ENCODE peak calls at places on chromosomes 6 and 20, in seven cellular contexts. T, D, K, C, S, F and N are unnamed samples.

GRCh38 chr6:39778581-39779270 is 13.4 kb upstream of the DAAM2 start:
- DNase-seq in F (no peak), D (no peak), T (no peak), S (no peak), K (no peak), C (no peak), N (no peak)

GRCh38 chr6:111614833-111615582 is 9.3 kb upstream of the TRAF3IP2 start:
- DNase-seq in K (no peak), D (no peak), T (no peak), C (no peak), F (no peak), S (peak), N (no peak)

GRCh38 chr20:58431134-58431533 is 42.1 kb downstream of the VAPB start:
- DNase-seq in S (no peak), F (no peak), C (no peak), K (no peak), D (no peak), T (no peak), N (no peak)

GRCh38 chr6:63572733-63573139 is 456 bp downstream of the LOC128125822 start:
- DNase-seq in T (no peak), K (no peak), F (no peak), S (no peak), D (no peak), C (no peak), N (no peak)

GRCh38 chr6:153484056-153484455 is 353.0 kb upstream of the RGS17 start:
- DNase-seq in F (no peak), S (no peak), D (no peak), C (no peak), T (no peak), K (no peak), N (no peak)

GRCh38 chr6:1016329-1017302 is 295.3 kb upstream of the FOXQ1 start:
- DNase-seq in K (no peak), C (no peak), T (no peak), S (no peak), D (no peak), F (no peak), N (no peak)

GRCh38 chr20:54131675-54132611 is 41.8 kb downstream of the CYP24A1 start:
- DNase-seq in D (no peak), F (no peak), C (no peak), T (no peak), S (no peak), K (no peak), N (no peak)

GRCh38 chr6:38771111-38771694 is 56.1 kb downstream of the DNAH8 start:
- DNase-seq in K (no peak), C (no peak), T (peak), F (no peak), S (no peak), D (no peak), N (no peak)

GRCh38 chr20:58021481-58021880 is 207.0 kb downstream of the ANKRD60 start:
- DNase-seq in F (no peak), S (no peak), T (no peak), K (no peak), C (no peak), D (no peak), N (no peak)

GRCh38 chr20:63094767-63095499 is 88.2 kb upstream of the BHLHE23 start:
- DNase-seq in T (no peak), F (no peak), S (no peak), K (no peak), D (no peak), C (no peak), N (no peak)

GRCh38 chr6:30493643-30494250 is 4.4 kb downstream of the HLA-E start:
- DNase-seq in S (no peak), D (no peak), T (no peak), K (no peak), C (no peak), F (no peak), N (no peak)

GRCh38 chr6:148557796-148558457 is 188.9 kb upstream of the UST start:
- DNase-seq in K (no peak), T (peak), C (no peak), S (no peak), F (peak), D (no peak), N (peak)

GRCh38 chr6:132530293-132530974 is 7.6 kb upstream of the TAAR9 start:
- DNase-seq in D (peak), C (peak), S (peak), K (peak), T (peak), F (peak), N (no peak)

GRCh38 chr6:75813476-75814250 is 64.6 kb downstream of the MYO6 start:
- DNase-seq in C (no peak), F (no peak), K (no peak), T (no peak), S (no peak), D (no peak), N (no peak)

GRCh38 chr20:44644384-44645131 is 6.9 kb downstream of the ADA start:
- DNase-seq in T (no peak), F (no peak), C (no peak), S (no peak), D (no peak), K (peak), N (no peak)

GRCh38 chr6:158819977-158820632 is 937 bp upstream of the EZR start:
- DNase-seq in D (no peak), T (peak), F (no peak), S (no peak), K (no peak), C (no peak), N (peak)

GRCh38 chr6:4613381-4613780 is 162.8 kb upstream of the CDYL start:
- DNase-seq in D (no peak), S (no peak), C (no peak), F (no peak), K (no peak), T (no peak), N (no peak)

GRCh38 chr6:107642348-107643347 is 152.7 kb downstream of the SOBP start:
- DNase-seq in F (no peak), S (no peak), T (no peak), K (no peak), C (no peak), D (no peak), N (no peak)

GRCh38 chr6:40436685-40437604 is 150.2 kb downstream of the LRFN2 start:
- DNase-seq in S (peak), C (no peak), D (peak), T (peak), K (peak), F (peak), N (no peak)

GRCh38 chr20:4282550-4282949 is 267.2 kb upstream of the RNF24 start:
- DNase-seq in C (no peak), K (no peak), D (no peak), F (no peak), S (no peak), T (no peak), N (no peak)

GRCh38 chr6:41216616-41217015 is 11.5 kb upstream of the TREML4 start:
- DNase-seq in D (no peak), K (no peak), F (no peak), T (no peak), C (no peak), S (no peak), N (no peak)

GRCh38 chr20:62156592-62157386 is 13.2 kb downstream of the SS18L1 start:
- DNase-seq in C (peak), T (peak), F (peak), D (no peak), S (peak), K (peak), N (no peak)

GRCh38 chr6:126228001-126228791 is 111.7 kb upstream of the CENPW start:
- DNase-seq in T (peak), F (no peak), K (no peak), D (peak), C (no peak), S (peak), N (no peak)

GRCh38 chr6:80638222-80639055 is 532.0 kb downstream of the BCKDHB start:
- DNase-seq in S (peak), F (peak), K (no peak), C (no peak), T (peak), D (peak), N (no peak)

GRCh38 chr6:137157601-137158000 is 15.8 kb downstream of the IL22RA2 start:
- DNase-seq in D (peak), S (no peak), T (peak), F (no peak), C (no peak), K (no peak), N (no peak)

GRCh38 chr6:170493354-170493753 is 59.8 kb downstream of the PSMB1 start:
- DNase-seq in D (no peak), C (no peak), T (no peak), S (no peak), F (no peak), K (no peak), N (no peak)